ENCODE peak calls at places on chromosomes 3 and 15, in four cellular contexts. B is K562, I is HepG2, H is GM12878. P is an unnamed sample.
A peak's percentile ranks its signal among the peaks of the same experiment; 100 is the strongest.

GRCh38 chr3:129224984-129225393 is 24.4 kb upstream of the COPG1 start:
- DNase-seq in H (no peak), I (peak; percentile 92), B (no peak), P (no peak)

GRCh38 chr3:112635674-112636073 is 5.3 kb downstream of the CCDC80 start:
- DNase-seq in I (no peak), B (no peak), H (no peak), P (no peak)

GRCh38 chr15:71680079-71680461 is 130.3 kb upstream of the NR2E3 start:
- DNase-seq in B (no peak), I (no peak), H (no peak), P (no peak)

GRCh38 chr15:80911821-80912220 is 77.8 kb downstream of the MESD start:
- DNase-seq in B (no peak), H (no peak), I (no peak), P (no peak)

GRCh38 chr3:32816439-32817194 is 1.2 kb upstream of the TRIM71 start:
- DNase-seq in B (no peak), I (peak; percentile 95), H (no peak), P (no peak)

GRCh38 chr3:100893590-100893989 is 99.6 kb downstream of the ABI3BP start:
- DNase-seq in I (peak; percentile 3), B (peak; percentile 7), H (no peak), P (no peak)

GRCh38 chr15:69493406-69493805 is 40.8 kb downstream of the RPLP1 start:
- DNase-seq in H (no peak), I (no peak), B (no peak), P (no peak)

GRCh38 chr3:129596194-129597086 is 10.0 kb downstream of the PLXND1 start:
- DNase-seq in B (peak; percentile 66), I (peak; percentile 91), H (no peak), P (no peak)

GRCh38 chr3:177921153-177921552 is 615.1 kb upstream of the KCNMB2 start:
- DNase-seq in H (no peak), B (no peak), I (no peak), P (no peak)

GRCh38 chr3:146166450-146167222 is 5.7 kb upstream of the PLOD2 start:
- DNase-seq in H (no peak), B (no peak), I (peak; percentile 58), P (no peak)

DNA sequence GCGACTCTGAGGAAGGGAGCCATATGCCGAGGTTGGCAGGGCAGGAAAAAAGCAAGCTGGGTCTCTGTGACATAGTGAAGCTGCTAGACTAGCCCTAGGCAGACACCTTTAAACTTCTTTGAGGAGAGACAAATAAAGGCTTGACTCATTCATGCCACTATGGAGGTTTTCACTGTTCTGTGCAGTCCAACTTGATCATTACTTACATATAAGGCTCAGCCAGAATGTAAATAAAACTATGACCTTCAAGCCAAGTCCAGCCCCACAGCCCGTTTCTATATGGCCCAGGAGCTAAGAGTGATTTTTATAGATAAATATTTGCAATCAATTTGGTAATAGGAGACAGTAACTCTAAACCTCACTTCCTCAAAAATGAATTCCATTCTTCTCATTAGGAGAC is 30.7 kb upstream of the PRICKLE2 start:
- DNase-seq in B (no peak), I (peak; percentile 18), H (no peak), P (no peak)
- TF ChIP-seq REST in B (no peak), I (no peak), H (no peak), P (no peak)

GRCh38 chr15:74368121-74368520 is 675 bp upstream of the CYP11A1 start:
- DNase-seq in I (no peak), H (no peak), B (no peak), P (no peak)

GRCh38 chr15:74364936-74365618 is 2.4 kb downstream of the CYP11A1 start:
- DNase-seq in B (no peak), I (no peak), H (no peak), P (no peak)

GRCh38 chr15:74362482-74362881 is 5.0 kb downstream of the CYP11A1 start:
- DNase-seq in B (no peak), I (no peak), H (no peak), P (no peak)

GRCh38 chr15:74367296-74367854 is at the start of gene CYP11A1:
- DNase-seq in B (no peak), I (no peak), H (no peak), P (no peak)

GRCh38 chr15:74365619-74366445 is 1.6 kb downstream of the CYP11A1 start:
- DNase-seq in H (no peak), I (peak; percentile 25), B (no peak), P (no peak)
- TF ChIP-seq POLR2AphosphoS5 in H (no peak), I (no peak), B (no peak), P (no peak)

DNA sequence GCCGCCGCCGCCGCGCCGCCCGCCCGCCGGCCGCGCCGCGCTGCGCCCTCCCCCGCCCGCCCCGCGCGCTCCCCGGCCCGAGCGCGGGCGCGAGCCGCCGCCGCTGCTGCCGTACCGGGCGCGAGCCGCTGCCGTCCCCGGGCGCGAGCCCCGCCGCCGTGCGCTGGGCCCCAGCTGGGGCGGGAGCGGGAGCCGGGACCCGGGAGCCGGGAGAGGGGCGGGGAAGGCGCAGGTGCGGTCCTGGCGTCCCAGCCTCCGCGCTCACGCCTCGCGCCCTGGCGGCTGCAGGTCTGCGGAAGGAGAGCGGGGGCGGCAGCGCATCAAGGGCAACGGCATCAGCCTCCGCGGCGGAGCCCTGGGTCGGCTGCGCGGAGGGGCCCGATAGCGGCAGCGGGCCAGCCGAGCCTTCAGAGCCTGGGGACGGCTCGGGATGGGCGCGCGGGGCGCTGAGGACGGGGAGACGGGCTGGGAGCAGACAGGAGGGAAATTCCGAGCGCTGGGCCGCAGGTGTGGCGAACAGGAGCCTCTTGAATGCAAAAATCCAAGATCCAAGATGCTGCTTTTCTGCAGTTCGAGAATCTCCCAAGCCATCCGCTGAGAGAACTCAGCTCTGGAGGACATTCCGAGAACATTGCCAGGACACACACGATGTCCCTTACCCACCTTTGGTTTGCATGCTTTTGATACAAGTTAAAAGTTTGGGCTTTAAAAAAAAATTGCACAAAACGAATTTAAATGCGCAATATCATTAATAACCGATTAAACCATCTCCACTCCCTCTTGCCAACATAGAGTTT is 251.1 kb downstream of the TJP1 start:
- DNase-seq in B (no peak), I (no peak), H (no peak), P (no peak)
- TF ChIP-seq ZBTB33 in B (no peak), I (no peak), H (no peak), P (no peak)

GRCh38 chr15:40941528-40942336 is 11.5 kb upstream of the CHAC1 start:
- DNase-seq in I (peak; percentile 59), H (no peak), B (peak; percentile 81), P (no peak)
- TF ChIP-seq REST in I (no peak), H (no peak), B (no peak), P (no peak)

DNA sequence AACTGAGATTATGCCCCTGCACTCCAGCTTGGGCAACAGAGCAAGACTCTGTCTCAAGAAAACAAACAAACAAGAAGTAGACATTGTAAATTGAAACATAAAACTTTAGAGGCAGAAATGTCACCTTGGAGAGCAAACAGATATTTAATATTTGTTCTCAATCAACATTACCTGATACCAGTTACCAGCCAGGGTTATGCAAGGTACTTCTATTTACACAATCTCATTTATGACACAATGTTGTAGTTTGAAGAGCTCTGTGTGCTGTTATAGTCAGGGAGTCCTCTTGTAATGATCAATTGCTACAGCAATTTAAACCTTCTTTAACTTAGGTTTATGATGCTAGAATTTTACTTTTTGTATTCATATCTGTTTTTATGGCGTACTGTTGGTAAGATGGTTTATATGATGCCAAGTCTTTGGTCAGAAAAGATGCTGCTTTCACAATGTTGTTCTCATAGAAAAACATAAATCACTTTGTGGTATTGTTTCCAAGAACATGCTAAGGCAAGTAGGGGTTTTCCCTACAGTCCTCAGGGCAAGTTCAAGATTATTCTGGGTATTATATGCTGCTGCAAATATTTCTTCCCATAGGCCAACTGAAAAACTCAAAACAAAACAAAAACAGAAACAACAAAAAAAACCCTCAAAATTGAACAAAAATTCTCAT is 173.5 kb downstream of the TNIK start:
- DNase-seq in H (peak; percentile 85), B (no peak), I (peak; percentile 29), P (no peak)
- TF ChIP-seq POLR2AphosphoS5 in H (no peak), B (no peak), I (no peak), P (no peak)

GRCh38 chr3:38039899-38040261 is 872 bp downstream of the DLEC1 start:
- DNase-seq in B (peak; percentile 63), H (peak; percentile 16), I (no peak), P (no peak)
- TF ChIP-seq ZBTB33 in B (no peak), H (no peak), I (no peak), P (no peak)

GRCh38 chr15:31365032-31365654 is 38.5 kb downstream of the KLF13 start:
- DNase-seq in B (no peak), H (no peak), I (no peak), P (no peak)

GRCh38 chr15:31364301-31365031 is 37.8 kb downstream of the KLF13 start:
- DNase-seq in H (no peak), I (no peak), B (peak; percentile 55), P (no peak)

GRCh38 chr15:31367021-31367729 is 40.5 kb downstream of the KLF13 start:
- DNase-seq in B (no peak), H (no peak), I (no peak), P (no peak)

GRCh38 chr15:31366169-31366734 is 39.6 kb downstream of the KLF13 start:
- DNase-seq in I (no peak), H (no peak), B (no peak), P (no peak)

GRCh38 chr15:31365655-31366127 is 39.1 kb downstream of the KLF13 start:
- DNase-seq in H (no peak), B (peak; percentile 92), I (no peak), P (no peak)
- TF ChIP-seq REST in H (no peak), B (no peak), I (no peak), P (no peak)

DNA sequence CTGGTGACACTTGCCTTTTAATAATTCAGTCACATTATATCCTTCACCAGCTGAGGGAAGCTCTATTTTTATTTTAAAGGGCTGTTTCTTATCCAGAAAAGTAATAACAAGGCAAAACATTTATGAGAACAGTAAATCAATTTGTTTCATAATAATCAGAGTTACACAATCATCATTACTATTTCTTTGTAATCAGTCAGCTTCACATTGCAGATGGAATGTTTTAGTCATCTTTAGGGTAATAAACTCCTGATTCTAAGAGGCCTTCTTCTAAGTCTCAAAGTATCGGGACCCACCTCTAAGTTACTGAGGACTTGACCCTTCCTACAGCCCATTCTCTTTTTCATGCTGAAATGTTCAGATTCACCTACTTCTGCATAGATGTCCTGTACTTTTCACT is 298.3 kb upstream of the TGFBR2 start:
- DNase-seq in I (no peak), B (no peak), H (no peak), P (no peak)
- TF ChIP-seq POLR2AphosphoS5 in I (no peak), B (no peak), H (no peak), P (no peak)